ENCODE peak calls at places on chromosomes 11 and 22, in eight cellular contexts. One of them, this sample, is unnamed.

GRCh38 chr11:129992161-129992944 is 10.3 kb downstream of the PRDM10 start:
- DNase-seq in SK-N-SH: peak; percentile 67
- DNase-seq in PC-3: peak; percentile 53
- DNase-seq in HCT116: peak; percentile 48
- DNase-seq in GM23338: peak; percentile 93
- DNase-seq in GM23248: peak; percentile 24
- DNase-seq in neural progenitor cell: peak; percentile 52
- DNase-seq in hepatocyte: peak; percentile 78
- DNase-seq in this sample: peak; percentile 91

GRCh38 chr11:93784935-93785360 is 866 bp downstream of the MED17 start:
- DNase-seq in neural progenitor cell: peak; percentile 23
- DNase-seq in HCT116: peak; percentile 2
- DNase-seq in GM23338: peak; percentile 48
- DNase-seq in hepatocyte: peak; percentile 6
- DNase-seq in SK-N-SH: peak; percentile 21
- DNase-seq in GM23248: peak; percentile 26
- DNase-seq in PC-3: no peak
- DNase-seq in this sample: no peak

GRCh38 chr11:43825217-43825816 is 55.3 kb upstream of the ALKBH3 start:
- DNase-seq in PC-3: peak; percentile 59
- DNase-seq in HCT116: peak; percentile 31
- DNase-seq in GM23338: peak; percentile 72
- DNase-seq in GM23248: peak; percentile 61
- DNase-seq in SK-N-SH: peak; percentile 46
- DNase-seq in neural progenitor cell: peak; percentile 55
- DNase-seq in hepatocyte: peak; percentile 58
- DNase-seq in this sample: peak; percentile 4

GRCh38 chr22:32754413-32755041 is 47.0 kb upstream of the TIMP3 start:
- DNase-seq in SK-N-SH: no peak
- DNase-seq in PC-3: no peak
- DNase-seq in hepatocyte: peak; percentile 79
- DNase-seq in GM23338: no peak
- DNase-seq in neural progenitor cell: no peak
- DNase-seq in HCT116: no peak
- DNase-seq in GM23248: peak; percentile 70
- DNase-seq in this sample: no peak

GRCh38 chr11:43930868-43931716 is 11.3 kb upstream of the C11orf96 start:
- DNase-seq in hepatocyte: no peak
- DNase-seq in neural progenitor cell: no peak
- DNase-seq in GM23248: no peak
- DNase-seq in HCT116: no peak
- DNase-seq in SK-N-SH: no peak
- DNase-seq in PC-3: no peak
- DNase-seq in GM23338: no peak
- DNase-seq in this sample: no peak

GRCh38 chr22:40621309-40622151 is 15.0 kb downstream of the MRTFA start:
- DNase-seq in hepatocyte: no peak
- DNase-seq in neural progenitor cell: no peak
- DNase-seq in GM23248: no peak
- DNase-seq in HCT116: no peak
- DNase-seq in PC-3: no peak
- DNase-seq in GM23338: no peak
- DNase-seq in SK-N-SH: no peak
- DNase-seq in this sample: no peak

GRCh38 chr11:10072142-10072541 is 221.9 kb downstream of the SBF2 start:
- DNase-seq in HCT116: no peak
- DNase-seq in neural progenitor cell: no peak
- DNase-seq in hepatocyte: no peak
- DNase-seq in GM23248: peak; percentile 21
- DNase-seq in SK-N-SH: no peak
- DNase-seq in PC-3: no peak
- DNase-seq in GM23338: no peak
- DNase-seq in this sample: no peak

GRCh38 chr22:17924735-17925727 is 99.3 kb downstream of the MICAL3 start:
- DNase-seq in hepatocyte: no peak
- DNase-seq in neural progenitor cell: no peak
- DNase-seq in GM23248: no peak
- DNase-seq in HCT116: no peak
- DNase-seq in GM23338: no peak
- DNase-seq in PC-3: peak; percentile 43
- DNase-seq in SK-N-SH: no peak
- DNase-seq in this sample: no peak

GRCh38 chr11:83702795-83703194 is 416.6 kb upstream of the CCDC90B start:
- DNase-seq in GM23248: no peak
- DNase-seq in SK-N-SH: peak; percentile 32
- DNase-seq in GM23338: no peak
- DNase-seq in PC-3: no peak
- DNase-seq in neural progenitor cell: no peak
- DNase-seq in hepatocyte: no peak
- DNase-seq in HCT116: no peak
- DNase-seq in this sample: no peak

GRCh38 chr11:2315395-2316168 is 13.8 kb downstream of the TSPAN32 start:
- DNase-seq in neural progenitor cell: no peak
- DNase-seq in HCT116: no peak
- DNase-seq in PC-3: no peak
- DNase-seq in SK-N-SH: no peak
- DNase-seq in hepatocyte: no peak
- DNase-seq in GM23338: no peak
- DNase-seq in GM23248: no peak
- DNase-seq in this sample: no peak

DNA sequence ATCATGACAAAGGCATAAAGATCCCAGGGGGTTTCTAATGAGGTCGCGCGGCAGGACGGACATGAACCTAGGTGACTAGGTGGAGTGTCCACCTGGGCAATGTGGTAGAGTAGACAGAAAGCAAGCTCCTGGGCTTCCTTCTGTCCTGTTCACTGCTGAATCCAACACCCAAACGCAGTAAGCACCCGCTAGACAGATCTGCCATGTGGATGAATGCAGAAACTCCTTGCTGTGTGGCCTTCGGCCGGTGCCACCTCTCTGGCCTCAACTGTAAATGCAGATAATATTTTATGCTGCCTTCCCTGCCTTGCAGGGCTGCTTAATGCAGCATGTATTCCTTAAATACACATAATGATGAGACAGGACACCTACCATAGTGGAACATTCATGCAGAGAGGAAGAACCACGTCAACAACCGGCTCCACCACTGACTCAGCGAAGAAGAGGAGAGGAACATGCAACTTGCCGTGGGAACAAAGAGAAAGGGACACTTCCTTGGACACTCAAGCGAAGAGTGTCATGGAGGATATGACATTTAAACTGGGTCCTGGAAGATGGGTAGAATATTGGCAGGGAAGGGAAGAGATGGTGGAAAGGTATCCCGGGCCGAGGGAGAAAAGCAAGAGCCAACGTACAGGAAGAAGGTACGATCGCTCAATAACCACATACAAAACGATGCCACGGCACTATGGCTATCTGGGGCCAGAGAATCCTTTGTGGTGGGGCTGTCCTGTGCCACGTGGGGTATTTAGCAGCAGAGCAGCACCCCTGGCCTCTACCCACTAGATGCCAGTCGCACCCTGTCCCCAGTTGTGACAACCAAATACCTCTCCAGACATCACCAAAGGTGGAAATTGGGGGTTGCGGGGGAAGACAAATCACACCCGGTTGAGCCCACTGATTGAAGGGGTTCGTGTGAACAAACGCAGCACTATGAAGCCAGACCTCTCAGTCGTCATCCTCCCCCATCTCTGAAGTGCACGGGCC is 30.8 kb downstream of the MYH9 start:
- DNase-seq in neural progenitor cell: no peak
- DNase-seq in HCT116: no peak
- DNase-seq in GM23338: no peak
- DNase-seq in PC-3: peak; percentile 56
- DNase-seq in GM23248: no peak
- DNase-seq in hepatocyte: no peak
- DNase-seq in SK-N-SH: no peak
- DNase-seq in this sample: no peak
- H3K4me1 ChIP-seq in neural progenitor cell: peaks cover 33% of the 10 kb centered on the region
- H3K4me1 ChIP-seq in HCT116: peaks cover 56% of the 10 kb centered on the region
- H3K4me1 ChIP-seq in GM23338: peaks cover 79% of the 10 kb centered on the region
- H3K4me1 ChIP-seq in PC-3: peaks cover 70% of the 10 kb centered on the region
- H3K4me1 ChIP-seq in GM23248: peaks cover 71% of the 10 kb centered on the region
- H3K4me1 ChIP-seq in hepatocyte: peaks cover 57% of the 10 kb centered on the region
- H3K4me1 ChIP-seq in SK-N-SH: peaks cover 65% of the 10 kb centered on the region
- H3K4me1 ChIP-seq in this sample: peaks cover 71% of the 10 kb centered on the region

GRCh38 chr22:20400606-20401375 is 6.8 kb downstream of the ZNF74 start:
- DNase-seq in HCT116: no peak
- DNase-seq in SK-N-SH: no peak
- DNase-seq in GM23248: no peak
- DNase-seq in neural progenitor cell: no peak
- DNase-seq in PC-3: no peak
- DNase-seq in GM23338: no peak
- DNase-seq in hepatocyte: no peak
- DNase-seq in this sample: no peak

GRCh38 chr22:20403779-20404140 is 9.8 kb downstream of the ZNF74 start:
- DNase-seq in neural progenitor cell: no peak
- DNase-seq in HCT116: no peak
- DNase-seq in hepatocyte: no peak
- DNase-seq in SK-N-SH: no peak
- DNase-seq in GM23248: no peak
- DNase-seq in PC-3: no peak
- DNase-seq in GM23338: no peak
- DNase-seq in this sample: no peak

GRCh38 chr22:20402960-20403778 is 9.2 kb downstream of the ZNF74 start:
- DNase-seq in HCT116: no peak
- DNase-seq in PC-3: no peak
- DNase-seq in neural progenitor cell: no peak
- DNase-seq in hepatocyte: no peak
- DNase-seq in GM23248: no peak
- DNase-seq in GM23338: no peak
- DNase-seq in SK-N-SH: no peak
- DNase-seq in this sample: no peak

GRCh38 chr22:20399866-20400605 is 6.1 kb downstream of the ZNF74 start:
- DNase-seq in SK-N-SH: no peak
- DNase-seq in hepatocyte: no peak
- DNase-seq in GM23248: no peak
- DNase-seq in neural progenitor cell: no peak
- DNase-seq in GM23338: no peak
- DNase-seq in PC-3: no peak
- DNase-seq in HCT116: no peak
- DNase-seq in this sample: no peak

DNA sequence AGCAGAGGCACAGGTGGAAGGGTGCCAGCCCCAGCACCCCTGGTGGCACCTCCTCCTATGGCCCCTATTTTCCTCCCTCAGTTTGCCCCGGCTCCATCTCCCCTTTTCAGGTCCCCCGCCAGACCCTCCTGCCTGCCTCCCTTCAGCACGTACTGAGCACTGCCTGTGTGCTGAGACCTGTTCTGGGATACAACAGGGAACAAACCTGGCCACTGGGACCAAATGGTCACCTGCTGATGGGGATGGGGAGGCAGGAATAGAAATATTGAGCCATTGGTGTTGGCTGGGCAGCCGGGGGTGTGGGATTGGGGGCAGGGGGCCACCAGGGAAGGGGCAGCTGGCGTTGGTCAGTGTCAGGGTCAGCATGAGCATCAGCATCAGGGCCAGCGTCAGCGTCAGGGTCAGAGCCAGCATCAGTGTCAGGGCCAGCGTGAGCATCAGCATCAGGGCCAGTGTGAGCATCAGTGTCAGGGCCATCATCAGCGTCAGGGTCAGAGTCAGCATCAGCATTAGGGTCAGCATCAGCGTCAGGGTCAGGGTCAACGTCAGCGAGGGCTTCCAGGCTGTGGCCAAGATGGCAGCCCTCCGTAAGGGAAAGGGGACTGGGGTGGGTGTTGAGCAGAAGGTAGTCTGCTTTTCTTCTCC is 7.5 kb downstream of the ZNF74 start:
- DNase-seq in GM23248: no peak
- DNase-seq in GM23338: no peak
- DNase-seq in SK-N-SH: no peak
- DNase-seq in PC-3: no peak
- DNase-seq in HCT116: no peak
- DNase-seq in hepatocyte: no peak
- DNase-seq in neural progenitor cell: no peak
- DNase-seq in this sample: no peak
- H3K4me2 ChIP-seq in GM23248: no peak overlapping the region
- H3K4me2 ChIP-seq in GM23338: no peak overlapping the region
- H3K4me2 ChIP-seq in SK-N-SH: no peak overlapping the region
- H3K4me2 ChIP-seq in PC-3: no peak overlapping the region
- H3K4me2 ChIP-seq in HCT116: no peak overlapping the region
- H3K4me2 ChIP-seq in hepatocyte: no peak overlapping the region
- H3K4me2 ChIP-seq in neural progenitor cell: no peak overlapping the region
- H3K4me2 ChIP-seq in this sample: no peak overlapping the region

GRCh38 chr22:44567846-44568493 is 69.9 kb upstream of the RTL6 start:
- DNase-seq in hepatocyte: peak; percentile 46
- DNase-seq in SK-N-SH: no peak
- DNase-seq in GM23338: peak; percentile 57
- DNase-seq in HCT116: peak; percentile 54
- DNase-seq in GM23248: peak; percentile 52
- DNase-seq in neural progenitor cell: no peak
- DNase-seq in PC-3: peak; percentile 36
- DNase-seq in this sample: peak; percentile 66
- TF ChIP-seq EZH2phosphoT487 in hepatocyte: no peak
- TF ChIP-seq EZH2phosphoT487 in SK-N-SH: no peak
- TF ChIP-seq EZH2phosphoT487 in GM23338: no peak
- TF ChIP-seq EZH2phosphoT487 in HCT116: no peak
- TF ChIP-seq EZH2phosphoT487 in GM23248: no peak
- TF ChIP-seq EZH2phosphoT487 in neural progenitor cell: no peak
- TF ChIP-seq EZH2phosphoT487 in PC-3: no peak
- TF ChIP-seq EZH2phosphoT487 in this sample: no peak

GRCh38 chr11:76599041-76600013 is 71.2 kb downstream of the LRRC32 start:
- DNase-seq in HCT116: no peak
- DNase-seq in GM23248: no peak
- DNase-seq in SK-N-SH: peak; percentile 42
- DNase-seq in hepatocyte: peak; percentile 26
- DNase-seq in neural progenitor cell: no peak
- DNase-seq in GM23338: peak; percentile 55
- DNase-seq in PC-3: no peak
- DNase-seq in this sample: no peak

GRCh38 chr11:76597533-76598425 is 72.8 kb downstream of the LRRC32 start:
- DNase-seq in SK-N-SH: peak; percentile 3
- DNase-seq in neural progenitor cell: no peak
- DNase-seq in GM23248: no peak
- DNase-seq in GM23338: no peak
- DNase-seq in hepatocyte: peak; percentile 2
- DNase-seq in HCT116: no peak
- DNase-seq in PC-3: no peak
- DNase-seq in this sample: no peak

GRCh38 chr11:76600124-76600655 is 70.4 kb downstream of the LRRC32 start:
- DNase-seq in PC-3: no peak
- DNase-seq in SK-N-SH: no peak
- DNase-seq in GM23338: no peak
- DNase-seq in HCT116: no peak
- DNase-seq in neural progenitor cell: no peak
- DNase-seq in GM23248: no peak
- DNase-seq in hepatocyte: no peak
- DNase-seq in this sample: no peak

GRCh38 chr11:76598426-76598839 is 72.1 kb downstream of the LRRC32 start:
- DNase-seq in GM23248: peak; percentile 76
- DNase-seq in PC-3: peak; percentile 59
- DNase-seq in HCT116: peak; percentile 7
- DNase-seq in GM23338: peak; percentile 76
- DNase-seq in hepatocyte: peak; percentile 36
- DNase-seq in SK-N-SH: peak; percentile 72
- DNase-seq in neural progenitor cell: peak; percentile 75
- DNase-seq in this sample: peak; percentile 87

DNA sequence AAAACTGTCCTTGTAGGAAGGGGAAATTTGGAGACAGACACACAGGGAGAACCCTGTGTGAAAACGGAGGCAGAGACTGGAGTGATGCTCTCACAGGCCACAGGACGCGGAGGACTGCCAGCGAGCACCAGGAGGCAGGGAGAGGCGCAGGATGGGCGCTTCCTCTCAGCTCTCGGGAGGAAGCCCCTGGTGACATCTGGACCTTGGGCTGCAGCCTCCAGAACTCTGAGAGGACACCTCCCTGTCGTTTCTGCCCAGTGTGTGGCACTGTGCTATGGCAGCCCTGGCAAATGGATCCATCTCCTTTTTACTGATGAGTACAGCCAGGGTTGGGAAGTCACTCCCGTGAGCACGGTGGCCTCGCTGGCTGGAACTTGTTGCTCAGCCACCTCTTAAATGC is 73.9 kb downstream of the LRRC32 start:
- DNase-seq in SK-N-SH: peak; percentile 10
- DNase-seq in GM23338: no peak
- DNase-seq in GM23248: no peak
- DNase-seq in neural progenitor cell: no peak
- DNase-seq in hepatocyte: no peak
- DNase-seq in PC-3: no peak
- DNase-seq in HCT116: no peak
- DNase-seq in this sample: no peak
- H3K4me1 ChIP-seq in SK-N-SH: peaks cover 4% of the 10 kb centered on the region
- H3K4me1 ChIP-seq in GM23338: no peaks in the 10 kb centered on the region
- H3K4me1 ChIP-seq in GM23248: no peaks in the 10 kb centered on the region
- H3K4me1 ChIP-seq in neural progenitor cell: peaks cover 8% of the 10 kb centered on the region
- H3K4me1 ChIP-seq in hepatocyte: no peaks in the 10 kb centered on the region
- H3K4me1 ChIP-seq in PC-3: peaks cover 10% of the 10 kb centered on the region
- H3K4me1 ChIP-seq in HCT116: no peaks in the 10 kb centered on the region
- H3K4me1 ChIP-seq in this sample: peaks cover 24% of the 10 kb centered on the region

This sample was measured in OCI-LY7.